ENCODE peak calls at places on chromosome 17, in nine cellular contexts. W, Y, C, H, P, F, I, Z and N are unnamed samples. For H3K4me1, the result is how much of the 10 kb centered on the place peaks cover.

GRCh38 chr17:55705847-55706246 is 16.8 kb downstream of the TMEM100 start:
- DNase-seq in Z (peak), W (no peak), F (peak), H (no peak), Y (no peak), C (no peak), I (no peak), P (no peak), N (no peak)

GRCh38 chr17:71229036-71229435 is 891.8 kb upstream of the SOX9 start:
- DNase-seq in Y (no peak), H (no peak), W (no peak), C (no peak), P (no peak), I (no peak), F (no peak), Z (no peak), N (no peak)

GRCh38 chr17:70588003-70588402 is 418.7 kb downstream of the KCNJ2 start:
- DNase-seq in W (no peak), H (no peak), F (peak), C (no peak), Y (no peak), I (no peak), P (no peak), Z (no peak), N (no peak)

GRCh38 chr17:42359133-42359532 is 29.1 kb downstream of the STAT3 start:
- DNase-seq in P (no peak), I (no peak), Y (no peak), F (no peak), W (no peak), Z (no peak), C (no peak), H (no peak), N (no peak)

GRCh38 chr17:4858068-4858879 is 25.1 kb downstream of the MINK1 start:
- DNase-seq in I (no peak), F (no peak), C (no peak), P (peak), Z (peak), H (peak), W (no peak), Y (no peak), N (no peak)

GRCh38 chr17:78013683-78014467 is 55.4 kb downstream of the TNRC6C start:
- DNase-seq in H (peak), W (peak), Y (peak), I (no peak), C (no peak), Z (peak), F (peak), P (peak), N (peak)

GRCh38 chr17:49576121-49576905 is 642 bp downstream of the NXPH3 start:
- DNase-seq in I (peak), Y (no peak), P (no peak), C (peak), H (peak), Z (peak), F (peak), W (no peak), N (no peak)

GRCh38 chr17:2508035-2508434 is 3.7 kb downstream of the METTL16 start:
- DNase-seq in P (no peak), Y (no peak), I (no peak), C (no peak), H (no peak), W (no peak), Z (no peak), F (no peak), N (no peak)

GRCh38 chr17:66971249-66971648 is 6.7 kb downstream of the CACNG4 start:
- DNase-seq in W (no peak), I (no peak), Z (no peak), C (no peak), Y (no peak), P (no peak), F (no peak), H (no peak), N (no peak)

GRCh38 chr17:3838206-3838605 is 7.8 kb downstream of the NCBP3 start:
- DNase-seq in H (no peak), P (no peak), Z (no peak), Y (no peak), C (no peak), F (no peak), W (peak), I (no peak), N (no peak)

DNA sequence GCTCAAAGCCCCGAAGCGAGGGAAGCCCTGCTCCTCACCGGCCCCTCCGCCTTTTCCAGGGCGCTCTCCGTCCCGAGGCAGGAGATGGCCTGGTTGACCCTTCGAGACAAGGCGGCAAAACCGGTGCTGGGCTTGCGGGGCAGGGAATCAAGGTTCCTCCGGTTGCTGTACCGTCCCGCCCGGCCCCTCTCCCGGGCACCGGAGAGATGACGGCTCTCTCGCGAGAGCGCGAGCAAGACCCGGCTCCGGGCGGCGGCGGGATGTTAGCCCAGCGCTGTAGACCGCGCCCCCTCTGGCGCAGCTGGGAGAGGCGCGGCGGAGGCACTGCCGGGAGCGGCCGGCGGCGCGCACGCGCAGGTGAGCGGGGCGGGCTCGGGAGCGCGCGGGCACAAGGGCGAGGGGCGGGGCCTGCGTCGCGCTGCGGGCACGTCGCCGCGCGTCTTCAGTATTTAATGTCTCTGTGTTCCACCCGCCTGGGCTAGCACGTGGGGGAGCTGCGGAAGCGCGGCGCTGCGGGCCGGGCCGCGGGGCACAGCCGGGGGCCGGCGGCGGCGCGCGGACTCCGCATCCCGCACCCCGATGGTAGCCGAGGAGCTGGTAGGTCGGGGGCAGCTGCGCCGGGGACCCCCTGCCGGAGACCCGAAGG is at the start of gene AKAP1:
- DNase-seq in W (peak), Z (peak), C (peak), F (peak), H (peak), P (peak), I (peak), Y (peak), N (peak)
- TF ChIP-seq CTCF in W (no peak), Z (peak), C (peak), F (no peak), H (peak), P (peak), I (no peak), Y (peak), N (peak)

GRCh38 chr17:28074010-28074409 is 31.5 kb downstream of the NLK start:
- DNase-seq in Z (no peak), I (no peak), Y (no peak), F (no peak), P (no peak), C (no peak), H (no peak), W (no peak), N (no peak)
- H3K4me1 ChIP-seq in Z (under half), I (under half), Y (under half), F (under half), P (under half), C (under half), H (under half), W (under half), N (under half)

GRCh38 chr17:29594441-29595090 is 1.6 kb downstream of the ANKRD13B start:
- DNase-seq in F (no peak), P (no peak), C (no peak), Z (no peak), H (no peak), Y (peak), W (peak), I (no peak), N (no peak)
- TF ChIP-seq CTCF in F (no peak), P (no peak), C (no peak), Z (no peak), H (no peak), Y (no peak), W (no peak), I (no peak), N (no peak)

GRCh38 chr17:21037117-21037803 is 5.6 kb downstream of the USP22 start:
- DNase-seq in W (no peak), I (no peak), F (no peak), C (no peak), Y (no peak), H (no peak), Z (no peak), P (no peak), N (no peak)
- H3K4me1 ChIP-seq in W (half or more), I (half or more), F (under half), C (under half), Y (under half), H (under half), Z (under half), P (under half), N (under half)

GRCh38 chr17:80559688-80560290 is 15.2 kb downstream of the RPTOR start:
- DNase-seq in Z (no peak), I (no peak), H (no peak), W (no peak), F (no peak), P (no peak), Y (no peak), C (no peak), N (peak)
- TF ChIP-seq CTCF in Z (no peak), I (no peak), H (no peak), W (no peak), F (no peak), P (no peak), Y (no peak), C (no peak), N (no peak)

GRCh38 chr17:17580662-17581470 is 10.6 kb downstream of the PEMT start:
- DNase-seq in Z (no peak), W (no peak), I (no peak), C (no peak), Y (peak), P (no peak), F (no peak), H (no peak), N (no peak)

GRCh38 chr17:17577373-17577772 is 14.1 kb downstream of the PEMT start:
- DNase-seq in H (no peak), I (no peak), Z (no peak), P (no peak), F (no peak), W (no peak), C (no peak), Y (no peak), N (no peak)

GRCh38 chr17:17581509-17581908 is 10.0 kb downstream of the PEMT start:
- DNase-seq in C (no peak), W (no peak), Y (no peak), Z (no peak), F (no peak), I (no peak), H (no peak), P (no peak), N (no peak)

GRCh38 chr17:17582372-17582771 is 9.1 kb downstream of the PEMT start:
- DNase-seq in C (no peak), W (no peak), P (no peak), F (no peak), Z (no peak), I (no peak), H (no peak), Y (no peak), N (no peak)

GRCh38 chr17:17579691-17580090 is 11.8 kb downstream of the PEMT start:
- DNase-seq in Y (no peak), H (no peak), W (no peak), I (no peak), F (no peak), P (no peak), C (no peak), Z (no peak), N (no peak)
- H3K4me1 ChIP-seq in Y (under half), H (under half), W (under half), I (under half), F (under half), P (under half), C (under half), Z (under half), N (under half)

DNA sequence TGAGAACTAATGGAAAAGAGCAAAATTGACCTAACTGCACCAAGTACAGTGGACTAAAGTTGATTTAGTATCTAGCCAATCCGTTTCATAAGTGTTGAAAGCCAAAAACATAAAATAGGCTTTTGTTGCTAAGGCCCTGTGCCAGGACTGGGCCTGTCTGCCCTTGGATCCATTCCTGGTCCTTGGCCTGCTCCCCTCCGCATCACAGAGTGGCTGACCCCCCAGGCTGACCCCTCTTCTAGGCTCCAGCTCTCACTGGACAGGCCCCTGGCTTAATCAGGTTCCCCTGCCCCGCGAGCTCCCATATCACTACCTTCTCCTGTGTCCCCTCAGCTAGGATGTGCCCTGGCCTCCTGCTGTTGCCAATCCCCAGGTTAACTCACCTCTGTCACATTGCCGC is 313.6 kb upstream of the MYOCD start:
- DNase-seq in Z (no peak), F (no peak), I (no peak), P (no peak), Y (no peak), H (no peak), C (no peak), W (no peak), N (no peak)
- TF ChIP-seq CTCF in Z (no peak), F (no peak), I (no peak), P (no peak), Y (no peak), H (no peak), C (no peak), W (no peak), N (no peak)

DNA sequence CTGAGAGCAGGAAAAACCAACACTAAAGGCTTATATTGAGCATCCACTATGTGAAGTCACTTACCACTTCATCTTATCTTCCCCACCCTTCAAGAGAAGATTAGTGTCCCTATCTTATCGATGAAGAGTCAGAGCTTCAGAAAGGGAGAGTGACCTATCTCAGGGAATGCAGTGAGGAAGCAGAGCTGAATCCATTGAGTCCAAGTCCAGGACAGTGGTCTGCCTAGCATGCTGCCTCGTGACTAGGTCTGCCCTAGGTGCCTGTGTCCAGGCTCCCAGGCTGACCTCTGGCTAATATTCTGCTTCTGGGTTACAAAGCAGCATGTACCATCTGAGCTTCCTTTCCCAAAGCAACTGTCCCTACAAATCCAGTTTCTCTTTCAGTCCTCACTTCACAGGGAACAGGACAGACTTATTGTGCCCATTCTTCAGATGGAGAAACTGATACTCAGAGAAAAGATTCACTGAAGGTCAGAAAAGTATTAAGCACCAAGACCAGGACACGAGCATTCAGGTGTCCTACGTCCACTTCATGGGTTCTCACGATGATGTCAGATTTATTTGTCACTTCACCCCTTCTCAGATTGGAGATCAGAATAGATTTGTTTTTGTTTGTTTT is 13.3 kb upstream of the FZD2 start:
- DNase-seq in I (no peak), Y (no peak), P (no peak), W (no peak), Z (no peak), C (no peak), F (no peak), H (no peak), N (no peak)
- H3K4me1 ChIP-seq in I (under half), Y (under half), P (under half), W (under half), Z (under half), C (under half), F (under half), H (half or more), N (under half)